ENCODE peak calls at places on chromosome 3, in ten cellular contexts. P, R, B, D, G, F, Y, C, Z and J are unnamed samples.

GRCh38 chr3:54530091-54530490 is 397.8 kb downstream of the LRTM1 start:
- DNase-seq in C (no peak), D (no peak), B (no peak), F (no peak), P (no peak), Z (no peak), G (no peak), Y (no peak), R (no peak), J (no peak)

GRCh38 chr3:128276577-128277183 is 123.4 kb downstream of the EEFSEC start:
- DNase-seq in B (no peak), F (no peak), G (no peak), C (no peak), D (no peak), P (no peak), R (no peak), Y (no peak), Z (no peak), J (no peak)

GRCh38 chr3:52433328-52434060 is 11.4 kb downstream of the SEMA3G start:
- DNase-seq in G (peak; percentile 13), D (no peak), B (no peak), Z (peak; percentile 25), F (no peak), R (peak; percentile 81), C (no peak), P (no peak), Y (no peak), J (no peak)

GRCh38 chr3:111194048-111194447 is 122.4 kb downstream of the NECTIN3 start:
- DNase-seq in Z (no peak), G (no peak), P (no peak), D (no peak), R (no peak), Y (no peak), F (no peak), C (no peak), B (no peak), J (no peak)

GRCh38 chr3:100994809-100995208 is 1.6 kb upstream of the ABI3BP start:
- DNase-seq in G (no peak), Y (no peak), B (no peak), Z (no peak), P (no peak), R (no peak), D (no peak), F (no peak), C (no peak), J (no peak)

GRCh38 chr3:72405943-72406585 is 442.2 kb downstream of the SHQ1 start:
- DNase-seq in P (no peak), B (no peak), Y (no peak), F (no peak), Z (no peak), G (no peak), C (no peak), R (no peak), D (no peak), J (no peak)

GRCh38 chr3:128378631-128379347 is 87.9 kb downstream of the DNAJB8 start:
- DNase-seq in C (no peak), G (peak; percentile 54), P (no peak), R (no peak), D (no peak), Y (no peak), B (no peak), F (no peak), Z (peak; percentile 53), J (no peak)

GRCh38 chr3:129325383-129325782 is 46.7 kb downstream of the HMCES start:
- DNase-seq in Y (no peak), B (no peak), D (no peak), P (no peak), Z (no peak), C (no peak), G (no peak), R (no peak), F (no peak), J (no peak)

GRCh38 chr3:46943237-46944187 is 33.0 kb downstream of the CCDC12 start:
- DNase-seq in R (no peak), D (peak; percentile 64), P (no peak), Y (no peak), B (no peak), Z (no peak), F (peak; percentile 69), C (peak; percentile 68), G (no peak), J (no peak)

GRCh38 chr3:90015688-90016356 is 908.4 kb downstream of the EPHA3 start:
- DNase-seq in F (no peak), D (no peak), P (no peak), C (no peak), Y (no peak), Z (no peak), R (no peak), G (no peak), B (no peak), J (peak; percentile 14)

GRCh38 chr3:123483146-123483545 is 34.3 kb upstream of the ADCY5 start:
- DNase-seq in C (no peak), D (no peak), R (no peak), G (no peak), Z (no peak), P (no peak), F (no peak), Y (no peak), B (no peak), J (no peak)

GRCh38 chr3:20648294-20648693 is 462.3 kb upstream of the SGO1 start:
- DNase-seq in Y (no peak), D (no peak), Z (no peak), P (no peak), G (no peak), C (no peak), B (no peak), F (no peak), R (no peak), J (peak; percentile 82)

GRCh38 chr3:13013994-13014754 is 59.1 kb downstream of the IQSEC1 start:
- DNase-seq in D (peak; percentile 62), F (no peak), R (no peak), B (no peak), G (no peak), P (no peak), Z (no peak), C (no peak), Y (no peak), J (no peak)

GRCh38 chr3:15294914-15295313 is 37.5 kb downstream of the SH3BP5 start:
- DNase-seq in F (no peak), C (no peak), Z (no peak), P (no peak), R (no peak), G (no peak), Y (no peak), B (no peak), D (no peak), J (no peak)

GRCh38 chr3:30113906-30114305 is 492.5 kb upstream of the TGFBR2 start:
- DNase-seq in D (no peak), F (no peak), P (no peak), Z (no peak), Y (no peak), C (no peak), B (no peak), G (no peak), R (no peak), J (no peak)

GRCh38 chr3:33581666-33582065 is 136.4 kb downstream of the CLASP2 start:
- DNase-seq in B (no peak), P (peak; percentile 52), Z (no peak), G (no peak), Y (no peak), D (no peak), F (no peak), C (no peak), R (no peak), J (no peak)

GRCh38 chr3:178385280-178385952 is 150.8 kb upstream of the KCNMB2 start:
- DNase-seq in F (no peak), D (no peak), B (peak; percentile 8), C (peak; percentile 3), G (peak; percentile 22), Z (no peak), R (peak; percentile 14), Y (no peak), P (peak; percentile 61), J (no peak)

GRCh38 chr3:149377408-149378111 is at the start of gene TM4SF1:
- DNase-seq in F (peak; percentile 57), D (peak; percentile 61), G (peak; percentile 41), R (no peak), P (peak; percentile 39), B (no peak), Z (peak; percentile 68), Y (no peak), C (no peak), J (no peak)

GRCh38 chr3:133464573-133464972 is 64.7 kb downstream of the BFSP2 start:
- DNase-seq in P (no peak), F (no peak), B (no peak), Z (no peak), R (peak; percentile 33), C (no peak), G (no peak), D (no peak), Y (no peak), J (no peak)
- TF ChIP-seq CTCF in P (peak; percentile 5), F (no peak), B (no peak), Z (peak; percentile 40), R (no peak), C (peak; percentile 48), G (no peak), D (no peak), Y (no peak), J (peak; percentile 58)

GRCh38 chr3:69197922-69198540 is 75.6 kb upstream of the LMOD3 start:
- DNase-seq in Z (no peak), R (no peak), F (peak; percentile 22), C (no peak), B (peak; percentile 67), P (no peak), D (no peak), G (no peak), Y (no peak), J (no peak)
- H3K36me3 ChIP-seq in Z (peaks cover 27% of the 10 kb centered on the region), R (no peaks in the 10 kb centered on the region), F (no peaks in the 10 kb centered on the region), C (no peaks in the 10 kb centered on the region), B (peaks cover 48% of the 10 kb centered on the region), P (no peaks in the 10 kb centered on the region), D (peaks cover 62% of the 10 kb centered on the region), G (no peaks in the 10 kb centered on the region), Y (peaks cover 37% of the 10 kb centered on the region), J (no peaks in the 10 kb centered on the region)

DNA sequence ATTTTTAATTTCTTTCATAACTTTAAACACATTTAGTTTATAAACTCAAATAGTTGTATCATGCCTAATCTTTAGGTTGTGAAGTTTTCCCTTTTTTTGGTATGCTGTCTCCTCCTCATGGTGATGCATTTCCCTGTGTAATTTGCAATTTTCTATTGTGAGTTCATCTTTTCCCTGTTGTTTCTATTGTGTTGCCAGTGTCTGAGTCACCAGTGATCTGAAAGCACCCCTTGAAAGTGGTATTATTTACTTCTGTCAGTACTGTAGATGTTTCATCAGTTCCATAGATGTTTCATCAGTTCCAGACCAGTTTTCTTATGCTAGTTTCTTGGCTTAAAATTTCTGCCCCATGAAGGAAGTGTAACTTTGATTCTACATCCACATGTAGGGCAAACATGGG is 80.6 kb downstream of the OXSM start:
- DNase-seq in B (no peak), C (no peak), Y (no peak), R (no peak), Z (no peak), F (no peak), P (no peak), D (no peak), G (no peak), J (no peak)
- H3K4me3 ChIP-seq in B (no peak overlapping the region), C (no peak overlapping the region), Y (no peak overlapping the region), R (no peak overlapping the region), Z (no peak overlapping the region), F (no peak overlapping the region), P (no peak overlapping the region), D (no peak overlapping the region), G (no peak overlapping the region), J (no peak overlapping the region)

DNA sequence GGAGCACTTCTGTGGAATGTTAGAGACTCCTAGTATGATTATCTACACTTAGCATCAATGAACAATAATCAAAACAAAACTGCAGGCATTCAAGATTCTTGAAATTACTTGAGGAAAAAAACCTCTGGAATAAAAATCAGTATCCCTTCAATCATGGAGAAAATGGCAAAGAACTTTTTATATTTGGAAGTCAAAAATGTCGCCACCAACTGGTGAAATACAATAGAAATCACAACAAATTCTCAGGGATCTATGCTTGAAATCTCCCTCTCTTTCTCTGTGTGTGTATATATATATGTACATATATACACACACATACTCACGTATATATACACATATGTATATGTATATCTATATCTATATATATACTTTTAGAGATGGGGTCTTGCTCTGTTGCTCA is 378.9 kb upstream of the ALCAM start:
- DNase-seq in G (no peak), D (no peak), P (peak; percentile 12), F (no peak), B (no peak), Y (no peak), R (no peak), C (no peak), Z (no peak), J (no peak)
- TF ChIP-seq CTCF in G (no peak), D (no peak), P (peak; percentile 36), F (no peak), B (peak; percentile 16), Y (no peak), R (no peak), C (peak; percentile 39), Z (no peak), J (no peak)